ENCODE peak calls at places on chromosome 15, in six cellular contexts. O is GM13977, K is HCT116, A is adrenal gland, I is upper lobe of right lung, J is omental fat pad. R is an unnamed sample.
A peak's percentile ranks its signal among the peaks of the same experiment; 100 is the strongest.

GRCh38 chr15:92821491-92822116 is 78.5 kb upstream of the CHD2 start:
- DNase-seq in O (no peak), K (no peak), A (no peak), I (no peak), J (no peak), R (no peak)

GRCh38 chr15:52790941-52791751 is 1.0 kb upstream of the ONECUT1 start:
- DNase-seq in O (no peak), K (no peak), A (no peak), I (no peak), J (no peak), R (no peak)

GRCh38 chr15:80929689-80930088 is 59.9 kb downstream of the MESD start:
- DNase-seq in O (no peak), K (no peak), A (no peak), I (no peak), J (no peak), R (no peak)

GRCh38 chr15:92161039-92161670 is 232.5 kb upstream of the ST8SIA2 start:
- DNase-seq in O (peak; percentile 28), K (no peak), A (no peak), I (no peak), J (no peak), R (no peak)

GRCh38 chr15:34031987-34032760 is 6.8 kb downstream of the AVEN start:
- DNase-seq in O (no peak), K (no peak), A (no peak), I (no peak), J (no peak), R (no peak)

GRCh38 chr15:76345880-76346665 is 9.5 kb downstream of the ISL2 start:
- DNase-seq in O (peak; percentile 70), K (no peak), A (no peak), I (peak; percentile 77), J (no peak), R (no peak)

GRCh38 chr15:60626051-60626450 is 147.1 kb upstream of the ICE2 start:
- DNase-seq in O (no peak), K (no peak), A (no peak), I (no peak), J (no peak), R (no peak)

GRCh38 chr15:75508741-75509532 is 57.4 kb upstream of the SIN3A start:
- DNase-seq in O (peak; percentile 37), K (peak; percentile 32), A (no peak), I (no peak), J (no peak), R (no peak)

GRCh38 chr15:47422901-47423300 is 294.4 kb upstream of the SEMA6D start:
- DNase-seq in O (no peak), K (no peak), A (no peak), I (no peak), J (no peak), R (no peak)

GRCh38 chr15:73558529-73558928 is 74.7 kb downstream of the NPTN start:
- DNase-seq in O (no peak), K (no peak), A (no peak), I (no peak), J (no peak), R (no peak)

GRCh38 chr15:36323607-36324006 is 255.8 kb upstream of the CDIN1 start:
- DNase-seq in O (no peak), K (no peak), A (no peak), I (no peak), J (no peak), R (no peak)

GRCh38 chr15:76533060-76533955 is 196.7 kb downstream of the ISL2 start:
- DNase-seq in O (no peak), K (no peak), A (no peak), I (no peak), J (no peak), R (no peak)

GRCh38 chr15:42608110-42608531 is 32.7 kb downstream of the STARD9 start:
- DNase-seq in O (no peak), K (no peak), A (no peak), I (no peak), J (no peak), R (no peak)

GRCh38 chr15:64774556-64775523 is 549 bp downstream of the RBPMS2 start:
- DNase-seq in O (peak; percentile 54), K (no peak), A (peak; percentile 31), I (no peak), J (no peak), R (peak; percentile 46)

GRCh38 chr15:51088585-51088984 is 6.1 kb downstream of the TNFAIP8L3 start:
- DNase-seq in O (no peak), K (no peak), A (no peak), I (no peak), J (no peak), R (no peak)

GRCh38 chr15:51401065-51401780 is 59.8 kb downstream of the GLDN start:
- DNase-seq in O (no peak), K (no peak), A (no peak), I (no peak), J (no peak), R (no peak)

GRCh38 chr15:72338617-72339321 is 18.8 kb upstream of the CELF6 start:
- DNase-seq in O (no peak), K (no peak), A (no peak), I (no peak), J (no peak), R (no peak)

GRCh38 chr15:96165775-96166174 is 164.7 kb upstream of the NR2F2 start:
- DNase-seq in O (no peak), K (no peak), A (no peak), I (no peak), J (no peak), R (no peak)

GRCh38 chr15:51444112-51444511 is 102.7 kb downstream of the GLDN start:
- DNase-seq in O (peak; percentile 28), K (no peak), A (no peak), I (no peak), J (no peak), R (no peak)

GRCh38 chr15:57611938-57612337 is 20.2 kb downstream of the MYZAP start:
- DNase-seq in O (no peak), K (peak; percentile 34), A (peak; percentile 55), I (no peak), J (no peak), R (no peak)

GRCh38 chr15:23420806-23421575 is 26.1 kb downstream of the GOLGA6L2 start:
- DNase-seq in O (no peak), K (no peak), A (no peak), I (peak; percentile 47), J (no peak), R (no peak)

GRCh38 chr15:85024509-85025336 is 43.1 kb downstream of the PDE8A start:
- DNase-seq in O (peak; percentile 38), K (no peak), A (no peak), I (no peak), J (no peak), R (no peak)

GRCh38 chr15:60115579-60116415 is 111.7 kb downstream of the FOXB1 start:
- DNase-seq in O (no peak), K (no peak), A (no peak), I (no peak), J (no peak), R (no peak)

GRCh38 chr15:75185271-75186029 is 16.2 kb upstream of the C15orf39 start:
- DNase-seq in O (no peak), K (no peak), A (no peak), I (no peak), J (no peak), R (no peak)

GRCh38 chr15:45319472-45320214 is 58.7 kb downstream of the GATM start:
- DNase-seq in O (no peak), K (no peak), A (no peak), I (no peak), J (no peak), R (no peak)

GRCh38 chr15:45320581-45320980 is 57.8 kb downstream of the GATM start:
- DNase-seq in O (no peak), K (peak; percentile 21), A (no peak), I (no peak), J (no peak), R (no peak)

DNA sequence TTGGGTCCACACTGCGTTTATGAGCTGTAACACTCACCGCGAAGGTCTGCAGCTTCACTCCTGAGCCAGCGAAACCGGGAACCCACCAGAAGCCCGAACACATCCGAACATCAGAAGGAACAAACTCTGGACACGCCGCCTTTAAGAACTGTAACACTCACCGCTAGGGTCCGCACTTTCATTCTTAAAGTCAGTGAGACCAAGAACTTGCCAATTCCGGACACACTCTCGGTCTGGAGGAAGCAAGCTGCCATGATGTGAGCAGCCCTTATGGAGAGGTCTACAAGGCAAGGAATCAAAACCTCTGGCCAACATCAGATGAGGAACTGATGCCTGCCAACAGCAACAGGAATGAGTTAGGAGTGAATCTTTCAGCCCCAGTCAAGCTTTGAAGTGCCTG is 62.9 kb downstream of the SLC28A2 start:
- DNase-seq in O (no peak), K (no peak), A (peak; percentile 26), I (no peak), J (no peak), R (no peak)
- TF ChIP-seq CTCF in O (peak; percentile 12), K (no peak), A (no peak), I (peak; percentile 7), J (no peak), R (peak; percentile 40)

GRCh38 chr15:90232941-90233700 is 620 bp downstream of the CIB1 start:
- DNase-seq in O (peak; percentile 51), K (no peak), A (peak; percentile 69), I (peak; percentile 88), J (no peak), R (peak; percentile 51)
- TF ChIP-seq CTCF in O (peak; percentile 47), K (peak; percentile 37), A (peak; percentile 59), I (peak; percentile 54), J (no peak), R (peak; percentile 55)

GRCh38 chr15:32096867-32097266 is 66.6 kb downstream of the CHRNA7 start:
- DNase-seq in O (no peak), K (no peak), A (no peak), I (no peak), J (no peak), R (no peak)

GRCh38 chr15:32089851-32090359 is 59.6 kb downstream of the CHRNA7 start:
- DNase-seq in O (no peak), K (no peak), A (no peak), I (no peak), J (no peak), R (no peak)

GRCh38 chr15:32096211-32096610 is 65.9 kb downstream of the CHRNA7 start:
- DNase-seq in O (no peak), K (no peak), A (no peak), I (no peak), J (no peak), R (no peak)

DNA sequence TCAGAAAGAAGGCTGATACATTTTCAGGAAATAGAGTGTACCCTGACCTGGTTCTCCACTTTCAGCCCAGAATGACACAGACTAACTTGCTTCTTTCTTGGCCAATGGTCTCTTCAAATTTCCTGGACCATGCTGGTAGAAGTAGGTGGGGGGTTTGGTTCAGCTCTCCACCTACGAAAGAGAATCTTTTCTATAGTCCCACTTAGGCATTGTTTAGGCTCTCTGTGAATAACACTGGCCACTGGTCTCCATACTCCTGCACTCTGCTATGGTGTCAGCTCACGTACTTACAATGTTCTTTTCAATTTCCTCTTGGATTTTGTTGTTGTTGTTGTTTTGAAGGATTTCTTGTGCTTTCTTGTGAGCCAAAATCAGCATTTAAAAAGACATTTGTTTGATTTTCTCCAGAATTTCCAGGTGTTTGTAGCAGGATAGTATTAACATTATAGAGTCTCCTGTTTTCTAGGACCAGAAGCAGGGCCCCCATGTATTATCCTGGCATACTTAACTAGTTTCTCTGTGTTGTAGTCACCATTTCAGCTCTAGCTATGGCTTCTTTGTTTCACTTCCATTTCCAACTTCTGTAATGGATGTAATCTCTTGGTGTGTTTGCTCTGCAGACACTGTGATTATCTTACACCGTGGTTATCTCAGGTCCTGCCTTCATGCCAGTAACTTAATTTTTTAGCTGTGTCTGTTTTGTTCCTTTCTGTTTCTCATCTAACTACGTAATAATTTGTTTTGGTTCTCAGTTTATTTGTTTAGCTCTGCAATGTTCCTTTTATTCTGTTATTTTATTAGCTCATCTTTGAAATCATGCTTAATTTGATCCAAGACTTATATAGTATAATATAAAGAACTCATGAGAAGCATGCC is 61.4 kb downstream of the CHRNA7 start:
- DNase-seq in O (no peak), K (no peak), A (no peak), I (no peak), J (no peak), R (no peak)
- TF ChIP-seq CTCF in O (no peak), K (no peak), A (no peak), I (no peak), J (no peak), R (no peak)

GRCh38 chr15:78396976-78397375 is 41.0 kb upstream of the IREB2 start:
- DNase-seq in O (no peak), K (no peak), A (peak; percentile 61), I (peak; percentile 88), J (no peak), R (no peak)
- TF ChIP-seq CTCF in O (no peak), K (peak; percentile 57), A (peak; percentile 52), I (peak; percentile 41), J (no peak), R (peak; percentile 30)

R was measured in progenitor cell of endocrine pancreas.